ENCODE peak calls at places on chromosomes 1 and 21, in seven cellular contexts. R, F, O, B, N, D and Y are unnamed samples. For H3K4me1, the result is how much of the 10 kb centered on the place peaks cover.

GRCh38 chr1:85496881-85497582 is 32.1 kb upstream of the DDAH1 start:
- DNase-seq in R (no peak), F (no peak), O (no peak), B (peak), N (no peak), D (no peak), Y (no peak)

GRCh38 chr1:7585216-7585907 is 185.7 kb upstream of the VAMP3 start:
- DNase-seq in R (no peak), F (no peak), O (no peak), B (no peak), N (no peak), D (no peak), Y (peak)

GRCh38 chr21:16302851-16303282 is 573.1 kb downstream of the USP25 start:
- DNase-seq in R (no peak), F (peak), O (no peak), B (peak), N (no peak), D (no peak), Y (peak)

GRCh38 chr1:21724098-21724497 is 54.9 kb upstream of the RAP1GAP start:
- DNase-seq in R (no peak), F (no peak), O (no peak), B (no peak), N (no peak), D (no peak), Y (no peak)

GRCh38 chr21:41289431-41289830 is 27.2 kb upstream of the FAM3B start:
- DNase-seq in R (no peak), F (no peak), O (peak), B (no peak), N (no peak), D (no peak), Y (no peak)

GRCh38 chr1:143718021-143718420 is 253.8 kb downstream of the FAM72C start:
- DNase-seq in R (no peak), F (no peak), O (no peak), B (no peak), N (no peak), D (no peak), Y (no peak)

GRCh38 chr1:154943649-154944421 is 7.3 kb upstream of the PMVK start:
- DNase-seq in R (peak), F (peak), O (peak), B (peak), N (peak), D (peak), Y (no peak)

GRCh38 chr1:156625436-156626078 is 6.3 kb downstream of the HAPLN2 start:
- DNase-seq in R (peak), F (peak), O (peak), B (peak), N (peak), D (no peak), Y (peak)

GRCh38 chr1:151760597-151761385 is 2.5 kb downstream of the MRPL9 start:
- DNase-seq in R (no peak), F (no peak), O (no peak), B (no peak), N (no peak), D (no peak), Y (no peak)

GRCh38 chr1:30872033-30872947 is 36.3 kb downstream of the SDC3 start:
- DNase-seq in R (peak), F (no peak), O (no peak), B (no peak), N (no peak), D (no peak), Y (no peak)

GRCh38 chr1:245810181-245810727 is 655.5 kb downstream of the KIF26B start:
- DNase-seq in R (peak), F (no peak), O (no peak), B (no peak), N (no peak), D (no peak), Y (no peak)

GRCh38 chr1:52159033-52159789 is 17.3 kb downstream of the ZFYVE9 start:
- DNase-seq in R (no peak), F (no peak), O (no peak), B (peak), N (no peak), D (no peak), Y (no peak)

GRCh38 chr1:156485984-156486383 is 14.6 kb downstream of the MEF2D start:
- DNase-seq in R (no peak), F (no peak), O (no peak), B (no peak), N (no peak), D (no peak), Y (no peak)

GRCh38 chr1:212238552-212238951 is 46.7 kb upstream of the PPP2R5A start:
- DNase-seq in R (no peak), F (no peak), O (peak), B (peak), N (no peak), D (no peak), Y (no peak)

GRCh38 chr1:2088434-2088833 is 38.2 kb downstream of the PRKCZ start:
- DNase-seq in R (no peak), F (no peak), O (peak), B (peak), N (no peak), D (no peak), Y (no peak)

GRCh38 chr1:78004719-78005346 is at the start of gene DNAJB4:
- DNase-seq in R (peak), F (peak), O (peak), B (peak), N (peak), D (peak), Y (peak)

GRCh38 chr1:6485140-6485936 is 6.1 kb downstream of the PLEKHG5 start:
- DNase-seq in R (no peak), F (no peak), O (peak), B (peak), N (no peak), D (no peak), Y (no peak)

GRCh38 chr1:203204776-203205175 is 18.3 kb upstream of the CHI3L1 start:
- DNase-seq in R (no peak), F (no peak), O (no peak), B (no peak), N (no peak), D (no peak), Y (no peak)

GRCh38 chr1:49050041-49050440 is 273.4 kb upstream of the BEND5 start:
- DNase-seq in R (no peak), F (no peak), O (no peak), B (no peak), N (no peak), D (no peak), Y (no peak)

GRCh38 chr21:29144736-29145353 is 14.4 kb downstream of the MAP3K7CL start:
- DNase-seq in R (no peak), F (no peak), O (no peak), B (peak), N (no peak), D (no peak), Y (no peak)

GRCh38 chr1:24856787-24857527 is 73.1 kb downstream of the RUNX3 start:
- DNase-seq in R (no peak), F (no peak), O (no peak), B (no peak), N (no peak), D (no peak), Y (no peak)

GRCh38 chr1:59814180-59814900 is 409 bp upstream of the HOOK1 start:
- DNase-seq in R (no peak), F (no peak), O (peak), B (no peak), N (peak), D (peak), Y (peak)

GRCh38 chr1:220497220-220497756 is 30.6 kb upstream of the MARK1 start:
- DNase-seq in R (no peak), F (no peak), O (no peak), B (no peak), N (no peak), D (no peak), Y (no peak)

GRCh38 chr1:172278478-172278877 is 142.0 kb upstream of the C1orf105 start:
- DNase-seq in R (no peak), F (no peak), O (no peak), B (peak), N (no peak), D (no peak), Y (no peak)

GRCh38 chr1:99558539-99558938 is 87.4 kb upstream of the PALMD start:
- DNase-seq in R (no peak), F (no peak), O (no peak), B (peak), N (no peak), D (no peak), Y (no peak)

GRCh38 chr1:218755128-218755527 is 410.0 kb downstream of the TGFB2 start:
- DNase-seq in R (no peak), F (no peak), O (no peak), B (no peak), N (no peak), D (no peak), Y (no peak)

GRCh38 chr21:43209575-43210453 is 41.0 kb downstream of the CRYAA start:
- DNase-seq in R (no peak), F (peak), O (no peak), B (peak), N (no peak), D (peak), Y (no peak)

GRCh38 chr1:109643385-109644230 is 12.3 kb upstream of the GSTM4 start:
- DNase-seq in R (peak), F (peak), O (peak), B (peak), N (peak), D (peak), Y (peak)

GRCh38 chr1:44628962-44629756 is 45.1 kb downstream of the TMEM53 start:
- DNase-seq in R (no peak), F (no peak), O (no peak), B (peak), N (no peak), D (no peak), Y (no peak)

GRCh38 chr1:50157306-50157705 is 48.6 kb downstream of the ELAVL4 start:
- DNase-seq in R (no peak), F (no peak), O (no peak), B (no peak), N (no peak), D (no peak), Y (no peak)

GRCh38 chr1:56435434-56436337 is 143.7 kb downstream of the PLPP3 start:
- DNase-seq in R (no peak), F (no peak), O (peak), B (no peak), N (no peak), D (no peak), Y (no peak)

GRCh38 chr1:9058465-9058864 is 11.0 kb downstream of the SLC2A5 start:
- DNase-seq in R (no peak), F (no peak), O (peak), B (peak), N (no peak), D (no peak), Y (no peak)

GRCh38 chr1:21553116-21553926 is 44.1 kb downstream of the ALPL start:
- DNase-seq in R (no peak), F (no peak), O (no peak), B (peak), N (no peak), D (no peak), Y (no peak)

GRCh38 chr21:46322351-46323226 is 1.1 kb downstream of the C21orf58 start:
- DNase-seq in R (peak), F (no peak), O (peak), B (peak), N (peak), D (no peak), Y (no peak)

GRCh38 chr1:60350531-60350930 is 277.0 kb upstream of the C1orf87 start:
- DNase-seq in R (no peak), F (no peak), O (no peak), B (no peak), N (no peak), D (no peak), Y (no peak)

GRCh38 chr1:108028841-108029401 is 63.9 kb upstream of the VAV3 start:
- DNase-seq in R (no peak), F (no peak), O (no peak), B (no peak), N (no peak), D (no peak), Y (no peak)

DNA sequence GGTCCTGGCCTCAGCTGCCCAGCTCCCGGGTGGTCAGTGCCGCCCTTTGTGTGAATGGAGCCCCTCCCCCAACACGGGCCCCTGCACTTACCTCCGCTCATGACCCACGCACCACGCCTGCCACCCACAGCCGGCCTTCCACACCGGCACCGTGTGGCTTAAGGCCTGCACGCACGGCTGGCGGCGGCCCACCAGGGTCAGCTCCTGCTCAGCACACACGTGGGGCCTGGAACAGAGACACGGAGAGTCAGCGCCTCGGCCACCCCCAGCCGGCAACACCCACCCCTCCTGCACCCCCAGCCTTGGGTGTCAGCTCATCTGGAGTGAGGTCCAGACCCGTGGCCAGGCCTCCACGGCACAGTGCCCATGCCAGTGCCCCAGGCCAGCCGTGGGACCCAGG is 8.9 kb downstream of the MEGF6 start:
- DNase-seq in R (no peak), F (no peak), O (no peak), B (no peak), N (no peak), D (no peak), Y (no peak)
- H3K4me1 ChIP-seq in R (under half), F (under half), O (under half), B (under half), N (under half), D (under half), Y (under half)

DNA sequence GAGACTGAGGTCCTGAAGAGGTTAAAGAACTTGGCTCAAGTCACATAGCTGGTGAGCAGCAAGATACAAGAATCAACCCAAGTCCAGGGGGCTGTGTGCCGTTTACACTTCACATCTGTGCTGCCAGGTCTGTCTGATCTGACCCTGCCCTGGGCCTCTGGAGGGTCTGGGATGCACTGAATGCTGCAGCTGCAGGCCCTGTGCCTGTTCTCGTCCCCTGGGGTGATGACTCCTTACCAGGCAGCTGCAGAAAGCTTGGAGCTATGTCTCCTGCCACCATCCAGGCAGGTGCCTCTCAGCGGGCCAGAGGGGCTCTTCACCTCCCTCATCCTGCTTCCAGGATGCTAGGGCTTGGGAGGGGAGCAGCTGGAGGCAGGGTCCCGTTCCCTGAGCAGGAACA is 63.5 kb downstream of the LRRN2 start:
- DNase-seq in R (no peak), F (no peak), O (no peak), B (no peak), N (no peak), D (no peak), Y (no peak)
- H3K4me1 ChIP-seq in R (under half), F (under half), O (under half), B (under half), N (under half), D (under half), Y (under half)

GRCh38 chr1:167928457-167928852 is 8.0 kb upstream of the DCAF6 start:
- DNase-seq in R (no peak), F (no peak), O (no peak), B (no peak), N (no peak), D (no peak), Y (no peak)
- H3K4me1 ChIP-seq in R (under half), F (under half), O (under half), B (under half), N (under half), D (half or more), Y (under half)

DNA sequence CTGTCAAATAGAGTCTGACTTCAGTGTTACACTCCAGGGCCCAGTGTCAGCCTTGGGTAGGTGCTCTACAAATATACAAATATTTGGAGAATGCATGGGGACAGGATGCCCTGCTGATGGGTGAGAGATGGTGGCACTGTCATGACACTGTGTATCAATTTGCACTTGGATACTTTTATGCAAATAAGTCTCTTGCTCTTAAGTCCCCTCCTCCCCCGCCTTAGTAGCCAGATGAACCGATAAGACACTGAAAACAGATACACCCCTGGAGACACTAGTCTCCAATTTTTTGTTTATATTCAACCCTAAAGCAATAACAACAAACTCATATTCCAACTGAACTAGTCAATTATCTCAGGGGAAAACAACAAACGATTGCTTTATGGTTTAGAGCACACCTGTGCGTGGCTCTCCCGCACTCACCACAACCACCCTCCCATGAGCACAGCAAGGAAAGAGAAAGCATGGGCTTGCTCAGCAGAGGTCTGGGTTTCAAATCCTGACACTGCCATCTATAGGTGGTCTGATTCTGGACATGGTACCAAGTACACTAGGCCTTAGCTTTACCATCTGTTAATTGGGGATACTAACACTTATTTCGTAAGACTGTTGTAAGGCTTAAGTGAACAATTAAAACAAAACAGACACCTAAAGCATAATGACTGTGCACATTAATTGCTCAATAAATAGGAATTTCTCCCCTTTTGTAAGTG is 50.3 kb downstream of the HIVEP3 start:
- DNase-seq in R (peak), F (no peak), O (no peak), B (no peak), N (peak), D (no peak), Y (no peak)
- H3K4me1 ChIP-seq in R (under half), F (under half), O (under half), B (under half), N (under half), D (under half), Y (under half)

GRCh38 chr1:201021333-201022177 is 2.0 kb downstream of the KIF21B start:
- DNase-seq in R (peak), F (no peak), O (peak), B (no peak), N (peak), D (no peak), Y (no peak)
- H3K4me1 ChIP-seq in R (half or more), F (under half), O (half or more), B (under half), N (half or more), D (half or more), Y (under half)

DNA sequence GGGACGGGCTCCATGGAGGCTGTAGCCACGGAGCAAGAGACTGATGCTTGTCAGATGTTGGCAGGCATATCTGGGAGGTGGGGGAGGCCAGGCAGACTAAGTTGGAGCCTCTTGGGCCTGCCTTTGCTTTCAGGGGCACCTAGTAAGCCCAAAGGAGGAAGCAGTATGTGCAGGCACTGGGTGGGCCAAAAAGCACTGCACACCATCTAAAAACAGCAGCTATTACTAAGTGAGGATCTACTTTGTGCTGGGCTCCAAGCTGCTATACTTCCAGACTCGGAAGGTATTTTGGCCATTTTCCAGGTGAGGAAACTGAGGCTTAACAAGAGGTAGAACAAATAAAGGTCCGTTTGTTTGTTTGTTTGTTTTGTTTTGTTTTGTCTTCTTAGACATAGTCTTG is 67.0 kb downstream of the EPHB2 start:
- DNase-seq in R (no peak), F (no peak), O (no peak), B (no peak), N (no peak), D (no peak), Y (no peak)
- H3K4me1 ChIP-seq in R (under half), F (under half), O (half or more), B (under half), N (under half), D (under half), Y (under half)

GRCh38 chr1:119633575-119634325 is 14.3 kb downstream of the ZNF697 start:
- DNase-seq in R (no peak), F (no peak), O (no peak), B (no peak), N (no peak), D (no peak), Y (no peak)
- H3K4me1 ChIP-seq in R (under half), F (under half), O (under half), B (under half), N (under half), D (under half), Y (under half)

DNA sequence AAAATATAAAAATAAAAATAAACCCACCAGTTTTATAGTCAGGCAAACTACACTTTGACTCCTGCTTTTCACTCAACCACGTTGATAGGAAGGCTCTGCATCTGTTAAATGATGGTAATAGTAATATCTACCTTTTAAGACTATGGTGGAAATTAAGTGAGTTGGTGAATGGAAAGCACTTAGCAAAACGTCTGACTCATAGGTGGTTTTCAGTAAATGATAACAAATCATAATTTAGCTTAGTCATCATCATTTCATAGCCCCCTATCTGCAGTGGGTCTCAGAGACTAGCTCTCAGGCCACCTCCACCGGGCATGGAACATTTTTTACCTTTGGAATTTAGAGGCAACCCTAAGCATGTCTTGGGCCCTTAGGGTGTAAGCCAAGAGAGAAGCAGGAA is 160.0 kb downstream of the PDE4B start:
- DNase-seq in R (no peak), F (no peak), O (no peak), B (peak), N (no peak), D (no peak), Y (no peak)
- H3K4me1 ChIP-seq in R (under half), F (under half), O (under half), B (under half), N (under half), D (under half), Y (under half)

GRCh38 chr1:181429462-181429861 is 53.9 kb upstream of the CACNA1E start:
- DNase-seq in R (no peak), F (no peak), O (no peak), B (no peak), N (no peak), D (no peak), Y (no peak)

GRCh38 chr1:181430015-181430657 is 53.2 kb upstream of the CACNA1E start:
- DNase-seq in R (no peak), F (no peak), O (no peak), B (no peak), N (no peak), D (no peak), Y (no peak)

GRCh38 chr1:181424786-181425403 is 58.4 kb upstream of the CACNA1E start:
- DNase-seq in R (peak), F (peak), O (peak), B (peak), N (peak), D (peak), Y (peak)

GRCh38 chr1:181423301-181423918 is 59.9 kb upstream of the CACNA1E start:
- DNase-seq in R (peak), F (peak), O (peak), B (peak), N (peak), D (peak), Y (no peak)

DNA sequence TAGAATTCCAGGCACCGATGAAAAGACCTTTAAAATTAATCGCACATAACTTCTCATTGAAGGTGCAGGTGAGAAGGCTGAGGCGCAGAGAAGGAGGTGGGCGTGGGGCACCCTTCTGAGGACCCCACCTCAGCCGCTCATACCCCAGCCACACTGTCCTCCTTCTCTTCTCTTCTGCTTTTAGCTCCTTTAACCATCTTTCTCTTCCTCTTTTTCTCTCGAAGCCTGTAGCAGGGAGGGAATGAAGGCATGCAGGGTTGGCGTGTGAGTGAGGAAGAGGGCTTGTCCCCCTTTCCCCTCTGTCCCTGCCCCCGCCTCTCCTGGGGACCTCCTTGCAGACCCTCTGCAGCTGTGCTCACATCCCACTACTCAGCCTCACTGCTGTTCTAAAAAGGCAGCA is 57.8 kb upstream of the CACNA1E start:
- DNase-seq in R (no peak), F (no peak), O (no peak), B (no peak), N (no peak), D (no peak), Y (no peak)
- H3K4me1 ChIP-seq in R (under half), F (under half), O (under half), B (under half), N (under half), D (under half), Y (under half)